ENCODE peak calls at places on chromosome 18, in four cellular contexts. Q, U, S and J are unnamed samples.

GRCh38 chr18:70454705-70455322 is 166.0 kb downstream of the SOCS6 start:
- DNase-seq in Q (no peak), U (peak; percentile 61), S (no peak), J (peak; percentile 78)

GRCh38 chr18:25019086-25019860 is 332.7 kb downstream of the ZNF521 start:
- DNase-seq in S (no peak), U (no peak), Q (no peak), J (no peak)

GRCh38 chr18:63850010-63850409 is 37.5 kb upstream of the SERPINB2 start:
- DNase-seq in Q (no peak), U (no peak), S (no peak), J (peak; percentile 70)

GRCh38 chr18:63883617-63884016 is 3.9 kb upstream of the SERPINB2 start:
- DNase-seq in U (no peak), Q (no peak), S (no peak), J (peak; percentile 22)

GRCh38 chr18:26425148-26425531 is 123.2 kb downstream of the KCTD1 start:
- DNase-seq in S (no peak), Q (no peak), U (no peak), J (peak; percentile 24)

GRCh38 chr18:2433366-2433765 is 137.9 kb downstream of the METTL4 start:
- DNase-seq in U (no peak), S (no peak), Q (no peak), J (no peak)

GRCh38 chr18:75268206-75268605 is 57.6 kb downstream of the TSHZ1 start:
- DNase-seq in U (no peak), S (no peak), Q (no peak), J (no peak)

GRCh38 chr18:40012931-40013609 is 1942.0 kb upstream of the PIK3C3 start:
- DNase-seq in U (no peak), Q (no peak), S (no peak), J (no peak)

GRCh38 chr18:44841221-44841620 is 160.5 kb downstream of the SETBP1 start:
- DNase-seq in U (no peak), Q (no peak), S (no peak), J (no peak)

GRCh38 chr18:48543228-48543627 is 4.4 kb downstream of the CTIF start:
- DNase-seq in Q (no peak), U (peak; percentile 51), S (no peak), J (peak; percentile 35)

GRCh38 chr18:26057208-26057821 is 33.1 kb downstream of the SS18 start:
- DNase-seq in S (no peak), Q (no peak), U (peak; percentile 64), J (no peak)

GRCh38 chr18:36481201-36481657 is 183.7 kb downstream of the FHOD3 start:
- DNase-seq in Q (no peak), U (no peak), S (no peak), J (no peak)

GRCh38 chr18:54532962-54533361 is 58.1 kb upstream of the DYNAP start:
- DNase-seq in U (no peak), S (no peak), Q (no peak), J (no peak)

GRCh38 chr18:25818505-25818904 is 271.9 kb downstream of the SS18 start:
- DNase-seq in Q (no peak), U (no peak), S (no peak), J (no peak)

GRCh38 chr18:8443505-8443904 is 165.7 kb upstream of the RAB12 start:
- DNase-seq in S (no peak), Q (no peak), U (no peak), J (no peak)

GRCh38 chr18:832085-832681 is 20.1 kb upstream of the YES1 start:
- DNase-seq in S (no peak), U (peak; percentile 59), Q (no peak), J (peak; percentile 27)
- TF ChIP-seq CTCF in S (no peak), U (no peak), Q (peak; percentile 33), J (no peak)

DNA sequence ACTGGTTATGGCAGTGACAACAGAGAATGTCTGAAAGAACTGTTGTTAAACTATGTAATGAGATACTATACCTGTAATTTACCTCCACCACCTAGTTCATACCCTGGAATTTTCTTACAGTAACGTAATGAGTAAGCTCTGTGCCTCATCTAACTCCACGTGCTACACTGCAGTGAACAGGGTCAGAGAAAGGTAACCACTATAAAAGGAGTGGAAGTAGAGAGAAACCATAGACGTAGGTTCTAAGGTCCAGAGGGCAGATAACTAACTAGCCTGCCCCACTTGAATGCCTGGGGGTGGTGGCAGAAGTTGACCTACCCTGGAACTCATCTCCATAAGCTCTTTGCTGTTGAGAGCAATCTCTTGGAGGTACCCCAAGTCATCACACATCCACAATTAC is 32.0 kb upstream of the B4GALT6 start:
- DNase-seq in S (no peak), Q (no peak), U (no peak), J (no peak)
- TF ChIP-seq CTCF in S (no peak), Q (no peak), U (no peak), J (no peak)

DNA sequence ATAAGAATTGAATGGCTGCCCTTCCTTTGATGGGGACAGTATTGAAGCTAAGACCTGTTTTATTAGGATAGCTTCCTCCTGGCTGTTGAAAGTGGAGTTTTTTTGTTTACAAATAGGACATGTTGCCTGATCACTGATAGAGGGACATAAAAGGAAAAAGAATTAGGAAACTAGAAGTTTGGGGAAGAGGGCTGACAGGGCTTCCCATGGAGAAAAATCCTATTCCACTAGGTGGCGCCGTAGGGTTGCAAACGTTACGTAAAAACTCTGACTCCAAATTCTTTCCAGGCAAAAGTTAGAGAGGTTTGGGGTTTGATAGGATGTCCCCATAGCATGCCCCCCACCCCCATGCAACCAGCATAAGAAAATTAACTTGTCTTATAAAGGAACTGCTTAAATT is 11.1 kb upstream of the RBFA start:
- DNase-seq in S (no peak), Q (no peak), U (no peak), J (peak; percentile 9)
- TF ChIP-seq CTCF in S (no peak), Q (peak; percentile 64), U (no peak), J (peak; percentile 46)

GRCh38 chr18:21457179-21457535 is 143.3 kb downstream of the ESCO1 start:
- DNase-seq in U (no peak), S (no peak), Q (no peak), J (no peak)

GRCh38 chr18:21458788-21459187 is 141.7 kb downstream of the ESCO1 start:
- DNase-seq in U (no peak), S (no peak), Q (no peak), J (no peak)

GRCh38 chr18:21456428-21457178 is 143.9 kb downstream of the ESCO1 start:
- DNase-seq in S (no peak), U (no peak), Q (no peak), J (no peak)

GRCh38 chr18:21459706-21460286 is 140.7 kb downstream of the ESCO1 start:
- DNase-seq in U (no peak), Q (no peak), S (no peak), J (no peak)

DNA sequence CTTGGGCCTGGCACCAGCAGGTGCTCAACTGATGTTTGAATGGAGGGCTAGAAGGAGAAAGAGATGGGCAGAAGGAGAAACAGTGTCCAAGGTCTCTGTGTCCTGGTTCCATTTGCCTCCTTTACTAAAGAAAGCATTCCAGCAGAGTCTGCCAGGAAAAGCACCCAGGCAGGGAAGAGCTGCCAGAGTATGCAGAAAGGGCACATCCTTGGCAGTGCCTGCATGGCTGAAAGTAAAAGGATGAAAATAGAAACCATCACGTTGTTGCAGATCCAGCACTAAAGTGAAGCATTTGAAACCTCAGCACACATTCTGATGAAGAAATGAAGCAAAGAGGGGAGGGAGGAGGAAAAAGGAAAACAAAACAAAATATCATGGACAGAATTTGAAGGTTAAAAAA is 142.2 kb downstream of the ESCO1 start:
- DNase-seq in S (no peak), Q (no peak), U (peak; percentile 2), J (no peak)
- TF ChIP-seq CTCF in S (no peak), Q (no peak), U (no peak), J (no peak)

DNA sequence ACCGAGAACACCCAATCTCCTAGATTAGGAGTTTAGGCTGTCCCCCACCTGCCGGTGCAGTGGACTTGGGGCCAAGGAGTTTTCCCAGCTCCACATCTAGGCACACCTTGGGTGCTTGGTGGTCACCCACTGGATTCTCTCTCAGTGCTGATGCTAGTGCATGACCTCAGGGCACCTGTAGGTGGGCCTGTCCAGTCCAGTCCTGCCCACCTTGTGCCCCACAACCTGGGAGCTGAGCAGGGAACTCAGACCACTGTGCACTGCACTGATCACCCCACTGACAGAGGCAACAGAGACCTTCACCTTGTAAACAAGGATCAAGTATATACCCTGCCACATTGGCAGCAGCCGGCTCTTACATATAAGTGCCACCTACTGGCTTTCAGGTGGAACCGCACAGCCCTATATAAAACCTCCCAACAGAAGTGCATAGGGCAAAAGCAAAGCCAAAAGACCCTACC is 12.7 kb upstream of the CDH19 start:
- DNase-seq in U (no peak), Q (peak; percentile 43), S (no peak), J (peak; percentile 31)
- TF ChIP-seq CTCF in U (no peak), Q (peak; percentile 77), S (no peak), J (peak; percentile 33)

DNA sequence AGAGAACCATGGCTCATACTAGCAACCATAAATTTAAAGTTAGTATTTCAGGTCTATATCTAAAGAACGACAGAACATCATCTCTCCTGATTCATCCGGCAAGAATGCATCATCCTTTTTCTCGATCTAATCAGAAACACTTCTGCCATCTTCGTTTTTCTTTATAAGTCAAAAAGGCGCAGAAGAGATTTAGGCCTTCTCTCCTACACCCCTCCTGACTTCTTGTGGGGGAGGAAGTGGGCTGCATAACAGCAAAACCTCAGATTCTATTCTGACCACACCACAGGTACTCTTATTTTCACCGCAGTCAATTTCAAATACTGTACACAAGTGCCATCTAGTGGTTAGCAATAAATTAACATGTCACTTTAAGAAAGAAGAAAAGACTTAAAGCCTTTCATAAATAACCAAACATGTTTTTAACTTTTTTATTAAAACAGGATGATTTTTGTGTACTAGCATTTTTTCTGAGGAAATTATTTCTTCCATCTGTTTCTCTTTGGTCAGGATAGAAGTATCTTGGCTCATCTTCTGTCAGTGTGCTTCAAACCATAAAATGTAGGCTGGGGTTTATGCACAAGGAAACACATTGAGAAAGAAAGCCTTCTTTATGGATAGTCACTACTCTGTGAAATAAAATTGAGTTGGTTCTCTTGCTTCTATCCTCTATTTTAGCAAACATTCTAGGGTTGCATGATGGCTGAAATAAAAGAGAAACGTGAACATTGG is 48.3 kb upstream of the PIK3C3 start:
- DNase-seq in Q (no peak), S (no peak), U (no peak), J (peak; percentile 49)
- TF ChIP-seq CTCF in Q (peak; percentile 94), S (peak; percentile 45), U (peak; percentile 68), J (peak; percentile 73)